ENCODE peak calls at places on chromosomes 12 and 14, in four cellular contexts. W is heart right ventricle, Y is endothelial cell, R is lower lobe of right lung. Z is an unnamed sample.

GRCh38 chr14:95876769-95877490 is at the start of gene TUNAR:
- DNase-seq in W (no peak), Y (peak), R (no peak), Z (no peak)

GRCh38 chr12:42056130-42056529 is 88.5 kb downstream of the GXYLT1 start:
- DNase-seq in W (no peak), Y (no peak), R (no peak), Z (no peak)

GRCh38 chr12:98985156-98985555 is 340.1 kb downstream of the APAF1 start:
- DNase-seq in W (no peak), Y (no peak), R (no peak), Z (no peak)

GRCh38 chr12:1531654-1532366 is 62.6 kb downstream of the FBXL14 start:
- DNase-seq in W (no peak), Y (no peak), R (no peak), Z (peak)

GRCh38 chr12:57816855-57817151 is 1.7 kb downstream of the AVIL start:
- DNase-seq in W (peak), Y (no peak), R (peak), Z (peak)

GRCh38 chr12:122965851-122966742 is at the start of gene ABCB9:
- DNase-seq in W (peak), Y (peak), R (peak), Z (peak)

GRCh38 chr14:101908795-101909194 is 55.6 kb upstream of the DYNC1H1 start:
- DNase-seq in W (no peak), Y (no peak), R (no peak), Z (no peak)

GRCh38 chr12:46101121-46101869 is 110.9 kb upstream of the SCAF11 start:
- DNase-seq in W (no peak), Y (no peak), R (no peak), Z (no peak)

GRCh38 chr14:59529189-59529588 is 44.9 kb downstream of the JKAMP start:
- DNase-seq in W (no peak), Y (no peak), R (no peak), Z (no peak)

GRCh38 chr14:52011557-52011956 is 22.2 kb downstream of the RTRAF start:
- DNase-seq in W (no peak), Y (no peak), R (no peak), Z (no peak)

GRCh38 chr12:89384050-89384749 is 31.9 kb upstream of the DUSP6 start:
- DNase-seq in W (peak), Y (peak), R (peak), Z (peak)

GRCh38 chr12:128966411-128966810 is 113.1 kb downstream of the GLT1D1 start:
- DNase-seq in W (no peak), Y (no peak), R (no peak), Z (no peak)

GRCh38 chr12:4918950-4919660 is 9.4 kb downstream of the KCNA1 start:
- DNase-seq in W (no peak), Y (no peak), R (no peak), Z (no peak)

GRCh38 chr12:20883288-20883687 is 72.8 kb downstream of the SLCO1B3 start:
- DNase-seq in W (peak), Y (no peak), R (no peak), Z (peak)

GRCh38 chr12:27822076-27822712 is 42.2 kb upstream of the MANSC4 start:
- DNase-seq in W (no peak), Y (no peak), R (no peak), Z (no peak)

GRCh38 chr14:34718750-34719304 is 4.4 kb upstream of the CFL2 start:
- DNase-seq in W (no peak), Y (no peak), R (no peak), Z (no peak)

GRCh38 chr12:92992041-92992440 is 62.9 kb upstream of the EEA1 start:
- DNase-seq in W (no peak), Y (no peak), R (no peak), Z (no peak)

GRCh38 chr12:47858511-47859266 is 39.0 kb upstream of the HDAC7 start:
- DNase-seq in W (no peak), Y (no peak), R (no peak), Z (peak)

GRCh38 chr12:124713436-124714082 is 146.1 kb upstream of the NCOR2 start:
- DNase-seq in W (peak), Y (no peak), R (no peak), Z (peak)

GRCh38 chr12:112091563-112091962 is 17.0 kb downstream of the NAA25 start:
- DNase-seq in W (no peak), Y (no peak), R (no peak), Z (no peak)

GRCh38 chr14:55851961-55852360 is 266.2 kb upstream of the PELI2 start:
- DNase-seq in W (peak), Y (no peak), R (no peak), Z (no peak)

GRCh38 chr12:25684070-25684469 is 131.0 kb upstream of the LMNTD1 start:
- DNase-seq in W (no peak), Y (no peak), R (no peak), Z (no peak)

GRCh38 chr12:109500406-109501185 is 23.2 kb downstream of the UBE3B start:
- DNase-seq in W (no peak), Y (no peak), R (no peak), Z (no peak)

GRCh38 chr14:94384342-94384741 is 4.1 kb downstream of the SERPINA1 start:
- DNase-seq in W (no peak), Y (no peak), R (no peak), Z (no peak)

DNA sequence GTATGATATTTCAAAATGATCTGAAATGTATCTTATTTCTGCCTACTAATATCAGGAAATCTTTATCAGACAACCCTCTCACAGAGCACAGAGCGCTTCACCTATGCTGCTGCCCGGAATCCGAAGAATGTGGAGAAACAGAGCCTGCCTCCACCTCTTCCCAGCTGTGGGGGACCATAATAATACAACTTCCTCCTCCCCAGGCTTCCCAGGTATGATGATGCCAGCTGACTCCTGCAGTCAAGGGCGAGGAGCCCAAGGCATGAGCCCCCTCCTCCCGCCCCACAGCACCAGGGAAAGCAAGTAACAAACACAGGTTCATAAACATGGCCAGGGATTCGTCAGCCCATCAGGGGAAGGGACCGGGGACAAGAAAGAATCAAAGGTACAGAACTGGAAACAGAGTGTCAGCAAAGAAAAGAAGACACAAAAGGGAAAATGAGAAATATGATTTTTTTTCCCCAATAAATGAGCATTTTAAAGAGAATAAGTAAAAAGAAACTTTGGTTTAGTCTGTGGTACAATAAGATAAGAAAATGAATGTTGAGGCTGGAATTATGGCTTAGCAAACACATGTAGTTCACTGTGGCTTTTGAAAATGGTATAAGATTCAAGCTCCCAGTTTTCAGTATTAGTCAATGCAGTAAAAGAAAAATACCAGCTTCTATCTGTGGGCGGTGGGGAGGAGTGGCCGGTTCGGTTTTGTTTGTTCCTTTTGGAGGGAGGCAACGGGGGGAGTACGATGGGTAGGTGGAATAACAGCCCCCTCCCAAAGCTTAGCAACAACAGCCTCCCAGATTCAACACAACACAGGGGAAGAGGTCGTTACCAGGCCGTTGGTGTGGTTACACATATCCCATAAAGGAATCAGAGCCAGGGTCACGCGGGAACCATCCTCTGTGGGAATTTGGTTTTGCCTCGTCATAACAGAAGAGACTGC is 68.3 kb downstream of the SETD3 start:
- DNase-seq in W (no peak), Y (no peak), R (no peak), Z (no peak)
- TF ChIP-seq CTCF in W (no peak), Y (no peak), R (no peak), Z (no peak)

GRCh38 chr12:203074-203461 is 10.9 kb downstream of the SLC6A12 start:
- DNase-seq in W (no peak), Y (no peak), R (no peak), Z (no peak)

GRCh38 chr12:204261-204678 is 9.7 kb downstream of the SLC6A12 start:
- DNase-seq in W (no peak), Y (no peak), R (no peak), Z (no peak)

GRCh38 chr12:205026-205425 is 8.9 kb downstream of the SLC6A12 start:
- DNase-seq in W (no peak), Y (no peak), R (no peak), Z (no peak)

GRCh38 chr12:202081-202731 is 11.8 kb downstream of the SLC6A12 start:
- DNase-seq in W (no peak), Y (no peak), R (peak), Z (no peak)

DNA sequence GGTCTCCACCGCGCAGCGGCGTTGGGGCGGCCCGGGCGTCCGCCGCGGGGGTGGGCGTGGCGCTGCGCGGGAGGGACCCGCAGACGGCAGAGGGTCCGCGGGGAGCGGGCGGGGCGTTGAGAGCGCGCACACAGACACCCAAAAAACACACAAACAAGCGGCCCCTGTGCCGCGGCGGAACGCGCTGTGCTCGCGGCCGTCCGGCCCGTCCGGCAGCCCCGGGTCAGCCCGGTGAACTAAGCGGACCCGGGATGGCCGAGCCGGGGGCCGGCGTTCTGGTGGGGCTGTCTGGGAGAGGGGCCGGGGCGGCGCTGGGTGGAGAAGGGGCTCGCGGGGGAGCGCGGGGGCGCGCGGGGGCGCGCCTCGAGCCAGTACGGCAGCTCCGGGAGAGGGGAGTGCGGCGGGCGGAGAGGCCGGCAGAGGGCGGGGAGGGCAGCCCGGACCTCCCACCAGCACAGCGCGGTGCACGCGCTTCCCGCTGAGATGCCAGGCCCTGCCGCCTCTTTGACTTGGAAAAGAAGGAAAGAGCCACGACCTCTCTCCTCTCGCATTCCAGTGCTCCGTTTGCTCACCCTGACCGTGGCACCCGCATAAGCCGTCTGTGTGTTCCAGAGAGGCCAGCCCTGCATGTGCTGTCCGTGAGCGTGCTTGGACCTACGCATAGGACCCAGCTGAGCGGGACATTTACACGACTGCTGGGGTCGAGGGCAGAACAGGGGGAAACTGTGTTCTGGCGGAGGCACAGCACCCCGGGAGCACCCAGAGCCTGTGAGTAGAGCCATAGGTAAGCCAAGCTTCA is 10.3 kb downstream of the SLC6A12 start:
- DNase-seq in W (no peak), Y (peak), R (no peak), Z (no peak)
- TF ChIP-seq CTCF in W (peak), Y (no peak), R (no peak), Z (peak)

GRCh38 chr12:119687879-119688278 is 19.9 kb downstream of the PRKAB1 start:
- DNase-seq in W (no peak), Y (no peak), R (no peak), Z (no peak)

GRCh38 chr12:119686355-119686754 is 18.4 kb downstream of the PRKAB1 start:
- DNase-seq in W (no peak), Y (no peak), R (no peak), Z (no peak)

GRCh38 chr12:119686776-119687175 is 18.8 kb downstream of the PRKAB1 start:
- DNase-seq in W (no peak), Y (no peak), R (no peak), Z (peak)

GRCh38 chr12:119685375-119685774 is 17.4 kb downstream of the PRKAB1 start:
- DNase-seq in W (no peak), Y (no peak), R (no peak), Z (no peak)

GRCh38 chr12:119687344-119687865 is 19.5 kb downstream of the PRKAB1 start:
- DNase-seq in W (no peak), Y (no peak), R (no peak), Z (no peak)
- TF ChIP-seq CTCF in W (no peak), Y (no peak), R (no peak), Z (no peak)

GRCh38 chr12:52141306-52141705 is 50.5 kb downstream of the KRT80 start:
- DNase-seq in W (no peak), Y (no peak), R (no peak), Z (no peak)
- TF ChIP-seq CTCF in W (no peak), Y (no peak), R (no peak), Z (no peak)

GRCh38 chr12:55955800-55956508 is 9.9 kb downstream of the PMEL start:
- DNase-seq in W (no peak), Y (peak), R (no peak), Z (no peak)
- TF ChIP-seq CTCF in W (no peak), Y (no peak), R (no peak), Z (no peak)

DNA sequence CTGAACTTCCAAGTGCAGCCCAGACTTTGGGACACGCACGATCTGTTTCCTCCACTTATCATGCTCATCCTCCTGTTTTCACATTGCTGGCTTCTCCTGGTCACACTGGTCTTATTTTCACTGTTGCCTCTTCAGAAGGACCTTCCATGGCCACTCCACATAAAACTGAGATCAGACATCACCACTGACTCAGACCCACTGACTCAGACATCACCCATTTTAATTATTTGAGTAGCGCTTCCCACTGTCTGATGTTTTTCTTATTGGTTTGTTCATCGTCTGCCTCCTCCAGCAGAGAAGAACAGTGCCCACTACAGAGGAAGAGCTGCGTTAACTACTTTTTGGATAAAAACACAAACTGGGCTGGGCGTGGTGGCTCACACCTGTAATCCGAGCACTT is 270.5 kb upstream of the PWP1 start:
- DNase-seq in W (no peak), Y (no peak), R (no peak), Z (no peak)
- TF ChIP-seq CTCF in W (no peak), Y (no peak), R (no peak), Z (no peak)

GRCh38 chr14:21902561-21903199 is 229.1 kb upstream of the OR4E1 start:
- DNase-seq in W (no peak), Y (no peak), R (no peak), Z (no peak)
- TF ChIP-seq CTCF in W (no peak), Y (peak), R (no peak), Z (no peak)

DNA sequence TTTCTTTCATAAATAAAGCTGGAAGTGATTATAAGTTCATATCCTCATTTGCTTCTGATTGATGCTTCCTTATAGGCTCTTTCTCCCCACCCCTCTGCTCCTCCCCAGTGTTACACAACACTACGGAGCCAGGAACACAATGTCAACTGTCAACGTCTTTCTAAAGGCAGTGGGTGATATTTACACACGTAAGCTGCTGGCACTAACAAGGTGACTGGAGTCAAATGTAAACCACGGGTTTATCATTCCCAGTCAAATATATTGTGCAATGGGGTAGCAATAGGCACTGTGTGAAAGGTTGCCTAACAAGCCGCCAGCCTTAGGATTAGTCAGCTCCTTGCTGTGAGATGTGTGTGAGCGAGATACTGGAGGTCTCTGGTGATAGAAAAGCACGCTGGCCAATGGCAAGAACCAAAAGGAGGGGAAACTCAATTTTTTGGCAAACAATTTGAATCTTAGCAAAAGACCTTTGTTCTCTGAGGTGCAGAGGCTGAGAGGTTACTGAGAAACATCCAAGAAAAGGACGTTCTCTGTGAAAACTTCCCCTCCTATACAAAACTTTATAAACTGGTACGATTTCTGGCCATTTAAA is 22.1 kb upstream of the HECTD1 start:
- DNase-seq in W (peak), Y (no peak), R (peak), Z (peak)
- TF ChIP-seq CTCF in W (no peak), Y (no peak), R (no peak), Z (no peak)